ENCODE peak calls at places on chromosomes 3 and 15, in four cellular contexts. G is IMR-90, T is H9, W is H1. S is an unnamed sample.

GRCh38 chr3:152688313-152688712 is 146.6 kb upstream of the P2RY1 start:
- DNase-seq in G (no peak), T (peak; percentile 37), W (no peak), S (no peak)

GRCh38 chr15:88776646-88777045 is 26.6 kb upstream of the ACAN start:
- DNase-seq in G (no peak), T (no peak), W (no peak), S (no peak)

GRCh38 chr15:38674440-38674839 is 109.8 kb upstream of the RASGRP1 start:
- DNase-seq in G (no peak), T (no peak), W (no peak), S (no peak)

GRCh38 chr3:60673123-60673522 is 578.1 kb downstream of the FHIT start:
- DNase-seq in G (peak; percentile 1), T (no peak), W (no peak), S (no peak)

GRCh38 chr3:78645628-78646310 is 1122.0 kb downstream of the ROBO1 start:
- DNase-seq in G (peak; percentile 81), T (no peak), W (no peak), S (peak; percentile 63)

GRCh38 chr3:167913218-167913902 is 177.8 kb downstream of the SERPINI1 start:
- DNase-seq in G (peak; percentile 3), T (peak; percentile 52), W (no peak), S (no peak)

GRCh38 chr3:35908366-35909232 is 269.3 kb downstream of the ARPP21 start:
- DNase-seq in G (peak; percentile 70), T (peak; percentile 77), W (peak; percentile 85), S (peak; percentile 67)

GRCh38 chr3:3069723-3070122 is 40.5 kb downstream of the IL5RA start:
- DNase-seq in G (no peak), T (no peak), W (no peak), S (no peak)

GRCh38 chr15:80384442-80384841 is 19.7 kb upstream of the ARNT2 start:
- DNase-seq in G (no peak), T (no peak), W (no peak), S (no peak)

GRCh38 chr3:192482809-192483208 is 244.5 kb downstream of the FGF12 start:
- DNase-seq in G (no peak), T (no peak), W (no peak), S (no peak)

GRCh38 chr3:28476194-28476593 is 127.6 kb upstream of the AZI2 start:
- DNase-seq in G (peak; percentile 57), T (no peak), W (no peak), S (no peak)

GRCh38 chr3:112623213-112623612 is 17.7 kb downstream of the CCDC80 start:
- DNase-seq in G (no peak), T (no peak), W (no peak), S (no peak)

GRCh38 chr15:57146394-57147140 is 228.1 kb downstream of the TCF12 start:
- DNase-seq in G (peak; percentile 73), T (no peak), W (no peak), S (no peak)

GRCh38 chr15:57144448-57144847 is 226.0 kb downstream of the TCF12 start:
- DNase-seq in G (no peak), T (no peak), W (no peak), S (no peak)

GRCh38 chr15:57148236-57148635 is 228.1 kb upstream of the CGNL1 start:
- DNase-seq in G (no peak), T (no peak), W (no peak), S (no peak)

GRCh38 chr15:57138260-57138895 is 219.9 kb downstream of the TCF12 start:
- DNase-seq in G (peak; percentile 82), T (peak; percentile 64), W (no peak), S (peak; percentile 48)

GRCh38 chr15:57143511-57144078 is 225.2 kb downstream of the TCF12 start:
- DNase-seq in G (no peak), T (no peak), W (no peak), S (no peak)
- H3K4me1 ChIP-seq in G (peaks cover 9% of the 10 kb centered on the region), T (peaks cover 2% of the 10 kb centered on the region), W (no peaks in the 10 kb centered on the region), S (peaks cover 12% of the 10 kb centered on the region)

GRCh38 chr3:115420086-115420485 is 203.2 kb upstream of the GAP43 start:
- DNase-seq in G (no peak), T (no peak), W (no peak), S (no peak)

GRCh38 chr3:115418583-115418982 is 204.7 kb upstream of the GAP43 start:
- DNase-seq in G (no peak), T (no peak), W (no peak), S (no peak)

DNA sequence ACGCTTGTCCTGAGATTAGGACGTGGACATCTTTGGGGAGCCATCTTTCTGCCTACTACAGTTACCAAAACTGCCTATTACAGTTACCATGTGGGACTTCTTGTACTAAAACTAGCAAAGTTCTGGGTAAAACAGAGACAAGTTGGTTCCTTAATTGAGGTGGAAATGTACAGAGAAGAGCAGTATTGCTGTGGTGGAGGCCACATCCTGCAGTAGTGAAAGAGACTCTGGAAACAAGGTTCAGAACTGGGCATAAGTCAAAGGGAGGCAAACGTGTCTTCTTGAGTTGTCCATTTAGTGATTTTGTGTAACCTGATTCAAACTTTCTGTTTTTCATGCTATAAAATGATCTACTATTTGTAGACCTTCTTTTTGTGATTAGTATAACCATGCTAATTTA is 208.1 kb upstream of the GAP43 start:
- DNase-seq in G (no peak), T (no peak), W (no peak), S (no peak)
- H3K14ac ChIP-seq in G (no peak overlapping the region), T (no peak overlapping the region), W (no peak overlapping the region), S (no peak overlapping the region)

GRCh38 chr15:65369651-65370050 is 8.2 kb downstream of the IGDCC3 start:
- DNase-seq in G (no peak), T (peak; percentile 24), W (no peak), S (no peak)

GRCh38 chr15:65369148-65369547 is 8.7 kb downstream of the IGDCC3 start:
- DNase-seq in G (no peak), T (no peak), W (no peak), S (no peak)

GRCh38 chr15:65368646-65369045 is 9.2 kb downstream of the IGDCC3 start:
- DNase-seq in G (no peak), T (peak; percentile 20), W (no peak), S (no peak)

GRCh38 chr15:65366122-65366892 is 11.5 kb downstream of the IGDCC3 start:
- DNase-seq in G (no peak), T (peak; percentile 56), W (no peak), S (no peak)

GRCh38 chr15:65368300-65368617 is 9.5 kb downstream of the IGDCC3 start:
- DNase-seq in G (no peak), T (peak; percentile 77), W (peak; percentile 63), S (peak; percentile 83)
- H3K79me1 ChIP-seq in G (no peaks in the 10 kb centered on the region), T (no peaks in the 10 kb centered on the region), W (no peaks in the 10 kb centered on the region), S (peaks cover 1% of the 10 kb centered on the region)

GRCh38 chr3:12967751-12968209 is 105.4 kb downstream of the IQSEC1 start:
- DNase-seq in G (peak; percentile 83), T (peak; percentile 96), W (peak; percentile 87), S (peak; percentile 85)
- H3K4me1 ChIP-seq in G (peaks cover 22% of the 10 kb centered on the region), T (no peaks in the 10 kb centered on the region), W (peaks cover 6% of the 10 kb centered on the region), S (peaks cover 25% of the 10 kb centered on the region)

GRCh38 chr3:32817561-32818430 is at the start of gene TRIM71:
- DNase-seq in G (no peak), T (no peak), W (no peak), S (no peak)
- H3K14ac ChIP-seq in G (no peak within 1 kb of the TSS), T (peak within 1 kb of the TSS; percentile 91), W (no peak within 1 kb of the TSS), S (peak within 1 kb of the TSS; percentile 97)

GRCh38 chr15:62769604-62770003 is 272.9 kb upstream of the TPM1 start:
- DNase-seq in G (peak; percentile 84), T (no peak), W (no peak), S (no peak)
- H3K79me1 ChIP-seq in G (no peaks in the 10 kb centered on the region), T (no peaks in the 10 kb centered on the region), W (no peaks in the 10 kb centered on the region), S (no peaks in the 10 kb centered on the region)

GRCh38 chr15:57213783-57214366 is 162.4 kb upstream of the CGNL1 start:
- DNase-seq in G (peak; percentile 67), T (no peak), W (no peak), S (peak; percentile 41)

GRCh38 chr15:57216288-57216687 is 160.0 kb upstream of the CGNL1 start:
- DNase-seq in G (peak; percentile 94), T (no peak), W (no peak), S (no peak)

GRCh38 chr15:57218826-57219576 is 157.3 kb upstream of the CGNL1 start:
- DNase-seq in G (peak; percentile 96), T (peak; percentile 38), W (no peak), S (peak; percentile 31)

GRCh38 chr15:57217716-57218598 is 158.3 kb upstream of the CGNL1 start:
- DNase-seq in G (no peak), T (no peak), W (no peak), S (peak; percentile 33)

GRCh38 chr15:57215371-57215770 is 160.9 kb upstream of the CGNL1 start:
- DNase-seq in G (peak; percentile 54), T (no peak), W (no peak), S (no peak)
- H3K4me1 ChIP-seq in G (peaks cover 13% of the 10 kb centered on the region), T (peaks cover 2% of the 10 kb centered on the region), W (peaks cover 7% of the 10 kb centered on the region), S (peaks cover 55% of the 10 kb centered on the region)

DNA sequence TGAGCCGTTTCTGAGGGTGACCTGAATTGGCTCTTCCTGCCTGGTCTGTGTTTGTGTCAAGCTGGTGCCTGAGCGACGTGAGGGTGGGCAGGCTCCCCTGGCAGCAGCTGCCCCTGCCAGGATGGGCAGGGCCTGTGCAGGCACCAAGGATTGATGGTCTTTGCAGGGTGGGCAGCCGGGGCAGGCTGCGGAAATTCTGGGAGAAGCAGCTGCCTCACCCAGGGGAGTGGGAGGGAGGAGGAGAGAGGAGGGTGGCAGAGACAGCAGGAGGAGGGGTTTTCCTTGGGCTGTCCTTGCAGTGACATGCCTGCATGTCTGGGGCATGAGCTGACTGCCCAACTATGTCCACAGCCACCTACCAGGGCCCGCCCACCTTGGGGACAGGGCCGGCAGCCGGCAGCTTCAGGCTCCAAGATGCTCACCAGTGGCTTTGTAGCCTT is 27.9 kb upstream of the SLC6A6 start:
- DNase-seq in G (no peak), T (no peak), W (no peak), S (no peak)
- H3K14ac ChIP-seq in G (no peak overlapping the region), T (no peak overlapping the region), W (no peak overlapping the region), S (no peak overlapping the region)

GRCh38 chr15:57382222-57382621 is 5.9 kb downstream of the CGNL1 start:
- DNase-seq in G (no peak), T (no peak), W (no peak), S (no peak)
- H3K79me1 ChIP-seq in G (no peaks in the 10 kb centered on the region), T (no peaks in the 10 kb centered on the region), W (peaks cover 13% of the 10 kb centered on the region), S (no peaks in the 10 kb centered on the region)

S was measured in neuronal stem cell.